ENCODE peak calls at places on chromosomes 13 and 19, in four cellular contexts. One of them, this sample, is unnamed.

GRCh38 chr19:31992750-31993149 is 352.7 kb upstream of the ZNF507 start:
- DNase-seq in T-helper 9 cell: no peak
- DNase-seq in choroid plexus epithelial cell: no peak
- DNase-seq in CD8-positive, alpha-beta memory T cell: no peak
- DNase-seq in this sample: no peak

GRCh38 chr13:46126074-46126473 is 21.2 kb upstream of the CPB2 start:
- DNase-seq in choroid plexus epithelial cell: no peak
- DNase-seq in CD8-positive, alpha-beta memory T cell: no peak
- DNase-seq in T-helper 9 cell: no peak
- DNase-seq in this sample: no peak

GRCh38 chr19:49861127-49861526 is 6.2 kb downstream of the PNKP start:
- DNase-seq in choroid plexus epithelial cell: no peak
- DNase-seq in CD8-positive, alpha-beta memory T cell: no peak
- DNase-seq in T-helper 9 cell: no peak
- DNase-seq in this sample: peak; percentile 71

GRCh38 chr13:57630661-57631606 is 610 bp upstream of the PCDH17 start:
- DNase-seq in CD8-positive, alpha-beta memory T cell: no peak
- DNase-seq in T-helper 9 cell: no peak
- DNase-seq in choroid plexus epithelial cell: no peak
- DNase-seq in this sample: no peak

GRCh38 chr13:89740994-89741678 is 1606.4 kb upstream of the MIR17HG start:
- DNase-seq in CD8-positive, alpha-beta memory T cell: peak; percentile 26
- DNase-seq in choroid plexus epithelial cell: no peak
- DNase-seq in T-helper 9 cell: no peak
- DNase-seq in this sample: no peak

GRCh38 chr13:27393101-27393500 is 31.3 kb upstream of the GTF3A start:
- DNase-seq in T-helper 9 cell: no peak
- DNase-seq in choroid plexus epithelial cell: no peak
- DNase-seq in CD8-positive, alpha-beta memory T cell: no peak
- DNase-seq in this sample: no peak

GRCh38 chr19:19315444-19315843 is 4.9 kb downstream of the SUGP1 start:
- DNase-seq in choroid plexus epithelial cell: no peak
- DNase-seq in T-helper 9 cell: no peak
- DNase-seq in CD8-positive, alpha-beta memory T cell: no peak
- DNase-seq in this sample: no peak

GRCh38 chr13:42492372-42492920 is 81.5 kb upstream of the TNFSF11 start:
- DNase-seq in T-helper 9 cell: no peak
- DNase-seq in CD8-positive, alpha-beta memory T cell: no peak
- DNase-seq in choroid plexus epithelial cell: no peak
- DNase-seq in this sample: no peak

GRCh38 chr13:51804295-51805172 is 571 bp upstream of the DHRS12 start:
- DNase-seq in CD8-positive, alpha-beta memory T cell: peak; percentile 66
- DNase-seq in choroid plexus epithelial cell: no peak
- DNase-seq in T-helper 9 cell: peak; percentile 31
- DNase-seq in this sample: peak; percentile 52